ENCODE peak calls at places on chromosomes 13 and 19, in five cellular contexts. One of them, this sample, is unnamed.

GRCh38 chr13:50425772-50426171 is 410.5 kb downstream of the KCNRG start:
- DNase-seq in IMR-90: no peak
- DNase-seq in NB4: peak; percentile 85
- DNase-seq in tibial nerve: no peak
- DNase-seq in esophagus squamous epithelium: no peak
- DNase-seq in this sample: no peak

GRCh38 chr19:15374796-15375440 is 4.7 kb downstream of the AKAP8 start:
- DNase-seq in IMR-90: no peak
- DNase-seq in NB4: no peak
- DNase-seq in esophagus squamous epithelium: no peak
- DNase-seq in tibial nerve: no peak
- DNase-seq in this sample: peak; percentile 29

GRCh38 chr19:1756264-1756663 is 3.0 kb downstream of the ONECUT3 start:
- DNase-seq in esophagus squamous epithelium: no peak
- DNase-seq in tibial nerve: no peak
- DNase-seq in IMR-90: no peak
- DNase-seq in NB4: no peak
- DNase-seq in this sample: no peak

GRCh38 chr13:52344108-52344507 is 61.9 kb downstream of the THSD1 start:
- DNase-seq in NB4: no peak
- DNase-seq in tibial nerve: no peak
- DNase-seq in IMR-90: no peak
- DNase-seq in esophagus squamous epithelium: no peak
- DNase-seq in this sample: no peak

GRCh38 chr13:33524086-33524485 is 238.5 kb upstream of the STARD13 start:
- DNase-seq in NB4: no peak
- DNase-seq in esophagus squamous epithelium: no peak
- DNase-seq in IMR-90: peak; percentile 92
- DNase-seq in tibial nerve: no peak
- DNase-seq in this sample: peak; percentile 65

GRCh38 chr13:48093588-48093987 is 1.3 kb downstream of the MED4 start:
- DNase-seq in tibial nerve: no peak
- DNase-seq in IMR-90: no peak
- DNase-seq in esophagus squamous epithelium: no peak
- DNase-seq in NB4: no peak
- DNase-seq in this sample: no peak

GRCh38 chr19:5001547-5002131 is 32.7 kb downstream of the KDM4B start:
- DNase-seq in NB4: peak; percentile 62
- DNase-seq in esophagus squamous epithelium: no peak
- DNase-seq in IMR-90: peak; percentile 71
- DNase-seq in tibial nerve: no peak
- DNase-seq in this sample: peak; percentile 49

GRCh38 chr13:103908274-103908673 is 842.1 kb upstream of the SLC10A2 start:
- DNase-seq in IMR-90: no peak
- DNase-seq in esophagus squamous epithelium: no peak
- DNase-seq in NB4: no peak
- DNase-seq in tibial nerve: no peak
- DNase-seq in this sample: no peak

GRCh38 chr13:43272866-43273265 is 249.5 kb downstream of the DNAJC15 start:
- DNase-seq in NB4: no peak
- DNase-seq in tibial nerve: no peak
- DNase-seq in esophagus squamous epithelium: no peak
- DNase-seq in IMR-90: no peak
- DNase-seq in this sample: no peak

GRCh38 chr13:59016250-59016649 is 1147.5 kb downstream of the DIAPH3 start:
- DNase-seq in tibial nerve: no peak
- DNase-seq in NB4: no peak
- DNase-seq in esophagus squamous epithelium: no peak
- DNase-seq in IMR-90: no peak
- DNase-seq in this sample: no peak

GRCh38 chr19:45954132-45954531 is 19.5 kb downstream of the NOVA2 start:
- DNase-seq in tibial nerve: no peak
- DNase-seq in esophagus squamous epithelium: no peak
- DNase-seq in IMR-90: no peak
- DNase-seq in NB4: no peak
- DNase-seq in this sample: no peak

GRCh38 chr13:79427265-79427664 is 21.2 kb upstream of the RBM26 start:
- DNase-seq in esophagus squamous epithelium: no peak
- DNase-seq in NB4: no peak
- DNase-seq in tibial nerve: no peak
- DNase-seq in IMR-90: no peak
- DNase-seq in this sample: no peak

DNA sequence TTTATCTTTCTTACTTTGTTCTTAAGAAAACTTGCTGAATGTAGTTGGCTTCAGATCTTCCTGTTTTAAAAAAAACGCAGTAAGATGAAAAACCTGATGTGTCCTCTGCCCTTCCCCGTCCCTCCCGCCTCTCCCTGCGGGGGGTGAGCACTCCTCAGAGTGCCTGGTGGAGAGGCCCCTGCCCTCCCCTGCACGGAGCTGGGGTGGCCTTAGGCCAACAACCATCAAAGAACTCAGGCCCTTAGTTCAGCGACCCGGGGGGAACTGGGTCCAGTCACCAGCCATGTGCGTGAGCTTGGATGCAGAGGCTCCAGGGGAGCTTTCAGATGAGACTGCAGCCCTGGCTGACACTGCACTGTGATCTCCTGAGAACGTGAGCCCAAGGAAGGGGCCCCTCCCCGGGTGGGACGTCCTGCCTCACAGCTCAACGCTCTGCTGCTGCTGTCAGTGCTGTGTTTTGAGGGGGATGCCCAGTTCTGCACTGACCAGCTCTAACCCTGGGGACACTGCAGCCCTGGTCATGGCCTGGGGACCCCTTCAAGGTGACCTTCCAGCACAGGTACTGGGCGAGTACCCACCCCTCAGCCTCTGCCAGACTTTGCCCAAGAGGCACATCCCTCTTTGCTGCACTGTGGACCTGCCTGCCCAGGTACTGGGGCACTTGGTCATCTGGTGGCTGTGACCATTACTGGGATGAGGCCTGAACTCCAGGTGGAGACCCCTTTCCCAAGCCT is 42.7 kb downstream of the ANKRD10 start:
- DNase-seq in esophagus squamous epithelium: no peak
- DNase-seq in NB4: no peak
- DNase-seq in tibial nerve: no peak
- DNase-seq in IMR-90: no peak
- DNase-seq in this sample: no peak
- TF ChIP-seq POLR2A in esophagus squamous epithelium: no peak
- TF ChIP-seq POLR2A in NB4: no peak
- TF ChIP-seq POLR2A in tibial nerve: no peak
- TF ChIP-seq POLR2A in IMR-90: no peak
- TF ChIP-seq POLR2A in this sample: no peak

GRCh38 chr19:55136399-55137102 is 12.5 kb downstream of the TNNT1 start:
- DNase-seq in IMR-90: no peak
- DNase-seq in tibial nerve: no peak
- DNase-seq in NB4: no peak
- DNase-seq in esophagus squamous epithelium: no peak
- DNase-seq in this sample: no peak

GRCh38 chr19:55134732-55135131 is 14.3 kb downstream of the TNNT1 start:
- DNase-seq in IMR-90: no peak
- DNase-seq in NB4: no peak
- DNase-seq in tibial nerve: no peak
- DNase-seq in esophagus squamous epithelium: no peak
- DNase-seq in this sample: no peak

GRCh38 chr19:55131421-55131820 is 14.0 kb upstream of the PPP1R12C start:
- DNase-seq in NB4: no peak
- DNase-seq in tibial nerve: no peak
- DNase-seq in esophagus squamous epithelium: no peak
- DNase-seq in IMR-90: peak; percentile 57
- DNase-seq in this sample: no peak

GRCh38 chr19:55132453-55133129 is 15.2 kb upstream of the PPP1R12C start:
- DNase-seq in NB4: peak; percentile 31
- DNase-seq in esophagus squamous epithelium: no peak
- DNase-seq in IMR-90: no peak
- DNase-seq in tibial nerve: no peak
- DNase-seq in this sample: no peak

GRCh38 chr19:55133639-55134444 is 15.2 kb downstream of the TNNT1 start:
- DNase-seq in NB4: no peak
- DNase-seq in esophagus squamous epithelium: no peak
- DNase-seq in tibial nerve: no peak
- DNase-seq in IMR-90: no peak
- DNase-seq in this sample: no peak
- TF ChIP-seq POLR2A in NB4: no peak
- TF ChIP-seq POLR2A in esophagus squamous epithelium: no peak
- TF ChIP-seq POLR2A in tibial nerve: no peak
- TF ChIP-seq POLR2A in IMR-90: no peak
- TF ChIP-seq POLR2A in this sample: no peak

GRCh38 chr13:39823063-39823713 is 167.7 kb downstream of the COG6 start:
- DNase-seq in tibial nerve: no peak
- DNase-seq in IMR-90: no peak
- DNase-seq in NB4: no peak
- DNase-seq in esophagus squamous epithelium: no peak
- DNase-seq in this sample: no peak
- TF ChIP-seq POLR2A in tibial nerve: no peak
- TF ChIP-seq POLR2A in IMR-90: no peak
- TF ChIP-seq POLR2A in NB4: no peak
- TF ChIP-seq POLR2A in esophagus squamous epithelium: no peak
- TF ChIP-seq POLR2A in this sample: no peak

GRCh38 chr19:18401580-18402112 is 4.2 kb upstream of the LRRC25 start:
- DNase-seq in esophagus squamous epithelium: no peak
- DNase-seq in NB4: peak; percentile 98
- DNase-seq in IMR-90: peak; percentile 69
- DNase-seq in tibial nerve: peak; percentile 67
- DNase-seq in this sample: no peak
- TF ChIP-seq POLR2A in esophagus squamous epithelium: no peak
- TF ChIP-seq POLR2A in NB4: peak; percentile 30
- TF ChIP-seq POLR2A in IMR-90: no peak
- TF ChIP-seq POLR2A in tibial nerve: no peak
- TF ChIP-seq POLR2A in this sample: no peak

This sample was measured in endothelial cell of umbilical vein.